ENCODE peak calls at places on chromosome 6, in five cellular contexts. One of them, this sample, is unnamed.
A peak's percentile ranks its signal among the peaks of the same experiment; 100 is the strongest.

GRCh38 chr6:129269076-129269475 is 386.1 kb downstream of the LAMA2 start:
- DNase-seq in activated CD8-positive, alpha-beta memory T cell treated with anti-CD3 and anti-CD28 coated beads for 4 hours: no peak
- DNase-seq in T-cell: no peak
- DNase-seq in gastrocnemius medialis: no peak
- DNase-seq in IMR-90: peak; percentile 38
- DNase-seq in this sample: no peak

GRCh38 chr6:140979642-140980091 is 1153.1 kb upstream of the GJE1 start:
- DNase-seq in activated CD8-positive, alpha-beta memory T cell treated with anti-CD3 and anti-CD28 coated beads for 4 hours: no peak
- DNase-seq in T-cell: no peak
- DNase-seq in gastrocnemius medialis: peak; percentile 37
- DNase-seq in IMR-90: peak; percentile 89
- DNase-seq in this sample: peak; percentile 33

GRCh38 chr6:9161731-9162130 is 726.4 kb upstream of the SLC35B3 start:
- DNase-seq in activated CD8-positive, alpha-beta memory T cell treated with anti-CD3 and anti-CD28 coated beads for 4 hours: no peak
- DNase-seq in T-cell: no peak
- DNase-seq in gastrocnemius medialis: no peak
- DNase-seq in IMR-90: no peak
- DNase-seq in this sample: no peak

GRCh38 chr6:33926451-33926850 is 122.6 kb upstream of the MLN start:
- DNase-seq in activated CD8-positive, alpha-beta memory T cell treated with anti-CD3 and anti-CD28 coated beads for 4 hours: no peak
- DNase-seq in T-cell: no peak
- DNase-seq in gastrocnemius medialis: no peak
- DNase-seq in IMR-90: no peak
- DNase-seq in this sample: no peak

GRCh38 chr6:155317186-155317585 is 2.9 kb upstream of the TFB1M start:
- DNase-seq in activated CD8-positive, alpha-beta memory T cell treated with anti-CD3 and anti-CD28 coated beads for 4 hours: no peak
- DNase-seq in T-cell: no peak
- DNase-seq in gastrocnemius medialis: no peak
- DNase-seq in IMR-90: peak; percentile 10
- DNase-seq in this sample: no peak

GRCh38 chr6:16850332-16851022 is 89.2 kb upstream of the ATXN1 start:
- DNase-seq in activated CD8-positive, alpha-beta memory T cell treated with anti-CD3 and anti-CD28 coated beads for 4 hours: no peak
- DNase-seq in T-cell: no peak
- DNase-seq in gastrocnemius medialis: no peak
- DNase-seq in IMR-90: no peak
- DNase-seq in this sample: no peak

GRCh38 chr6:26196846-26197683 is 109.8 kb downstream of the HFE start:
- DNase-seq in activated CD8-positive, alpha-beta memory T cell treated with anti-CD3 and anti-CD28 coated beads for 4 hours: peak; percentile 73
- DNase-seq in T-cell: peak; percentile 84
- DNase-seq in gastrocnemius medialis: no peak
- DNase-seq in IMR-90: peak; percentile 95
- DNase-seq in this sample: peak; percentile 81

GRCh38 chr6:9647599-9647998 is 767.3 kb downstream of the TFAP2A start:
- DNase-seq in activated CD8-positive, alpha-beta memory T cell treated with anti-CD3 and anti-CD28 coated beads for 4 hours: no peak
- DNase-seq in T-cell: no peak
- DNase-seq in gastrocnemius medialis: no peak
- DNase-seq in IMR-90: peak; percentile 62
- DNase-seq in this sample: no peak

GRCh38 chr6:16742116-16742515 is 19.1 kb downstream of the ATXN1 start:
- DNase-seq in activated CD8-positive, alpha-beta memory T cell treated with anti-CD3 and anti-CD28 coated beads for 4 hours: no peak
- DNase-seq in T-cell: no peak
- DNase-seq in gastrocnemius medialis: no peak
- DNase-seq in IMR-90: no peak
- DNase-seq in this sample: no peak

GRCh38 chr6:28401172-28401571 is 1.6 kb upstream of the ZSCAN12 start:
- DNase-seq in activated CD8-positive, alpha-beta memory T cell treated with anti-CD3 and anti-CD28 coated beads for 4 hours: no peak
- DNase-seq in T-cell: no peak
- DNase-seq in gastrocnemius medialis: no peak
- DNase-seq in IMR-90: peak; percentile 42
- DNase-seq in this sample: no peak

GRCh38 chr6:133337312-133337711 is 96.2 kb downstream of the EYA4 start:
- DNase-seq in activated CD8-positive, alpha-beta memory T cell treated with anti-CD3 and anti-CD28 coated beads for 4 hours: no peak
- DNase-seq in T-cell: no peak
- DNase-seq in gastrocnemius medialis: no peak
- DNase-seq in IMR-90: peak; percentile 86
- DNase-seq in this sample: no peak

GRCh38 chr6:7157752-7158616 is 50.2 kb downstream of the RREB1 start:
- DNase-seq in activated CD8-positive, alpha-beta memory T cell treated with anti-CD3 and anti-CD28 coated beads for 4 hours: no peak
- DNase-seq in T-cell: no peak
- DNase-seq in gastrocnemius medialis: no peak
- DNase-seq in IMR-90: peak; percentile 72
- DNase-seq in this sample: no peak

GRCh38 chr6:129679758-129680157 is 30.2 kb downstream of the ARHGAP18 start:
- DNase-seq in activated CD8-positive, alpha-beta memory T cell treated with anti-CD3 and anti-CD28 coated beads for 4 hours: no peak
- DNase-seq in T-cell: no peak
- DNase-seq in gastrocnemius medialis: peak; percentile 31
- DNase-seq in IMR-90: no peak
- DNase-seq in this sample: no peak

GRCh38 chr6:106746660-106747059 is 117.3 kb downstream of the QRSL1 start:
- DNase-seq in activated CD8-positive, alpha-beta memory T cell treated with anti-CD3 and anti-CD28 coated beads for 4 hours: no peak
- DNase-seq in T-cell: no peak
- DNase-seq in gastrocnemius medialis: no peak
- DNase-seq in IMR-90: peak; percentile 80
- DNase-seq in this sample: no peak

GRCh38 chr6:154370545-154370944 is 13.9 kb upstream of the IPCEF1 start:
- DNase-seq in activated CD8-positive, alpha-beta memory T cell treated with anti-CD3 and anti-CD28 coated beads for 4 hours: no peak
- DNase-seq in T-cell: peak; percentile 12
- DNase-seq in gastrocnemius medialis: no peak
- DNase-seq in IMR-90: peak; percentile 58
- DNase-seq in this sample: no peak

GRCh38 chr6:15368186-15368585 is 122.3 kb downstream of the JARID2 start:
- DNase-seq in activated CD8-positive, alpha-beta memory T cell treated with anti-CD3 and anti-CD28 coated beads for 4 hours: no peak
- DNase-seq in T-cell: no peak
- DNase-seq in gastrocnemius medialis: no peak
- DNase-seq in IMR-90: no peak
- DNase-seq in this sample: no peak

GRCh38 chr6:43907312-43907711 is 137.3 kb downstream of the VEGFA start:
- DNase-seq in activated CD8-positive, alpha-beta memory T cell treated with anti-CD3 and anti-CD28 coated beads for 4 hours: no peak
- DNase-seq in T-cell: no peak
- DNase-seq in gastrocnemius medialis: no peak
- DNase-seq in IMR-90: no peak
- DNase-seq in this sample: no peak

GRCh38 chr6:33316603-33317417 is 734 bp downstream of the ZBTB22 start:
- DNase-seq in activated CD8-positive, alpha-beta memory T cell treated with anti-CD3 and anti-CD28 coated beads for 4 hours: no peak
- DNase-seq in T-cell: no peak
- DNase-seq in gastrocnemius medialis: no peak
- DNase-seq in IMR-90: no peak
- DNase-seq in this sample: peak; percentile 60

GRCh38 chr6:149389509-149390297 is 10.4 kb upstream of the SUMO4 start:
- DNase-seq in activated CD8-positive, alpha-beta memory T cell treated with anti-CD3 and anti-CD28 coated beads for 4 hours: no peak
- DNase-seq in T-cell: no peak
- DNase-seq in gastrocnemius medialis: no peak
- DNase-seq in IMR-90: no peak
- DNase-seq in this sample: no peak

GRCh38 chr6:168542301-168542700 is 101.3 kb downstream of the SMOC2 start:
- DNase-seq in activated CD8-positive, alpha-beta memory T cell treated with anti-CD3 and anti-CD28 coated beads for 4 hours: no peak
- DNase-seq in T-cell: no peak
- DNase-seq in gastrocnemius medialis: no peak
- DNase-seq in IMR-90: no peak
- DNase-seq in this sample: no peak